ENCODE peak calls at places on chromosomes 5 and 9, in ten cellular contexts. V, S, K, E, L, Z, N, P, Y and A are unnamed samples.

GRCh38 chr9:114388764-114389375 is 1.1 kb upstream of the AKNA start:
- DNase-seq in V (peak), K (no peak), P (no peak), E (no peak), Z (no peak), L (no peak), N (no peak), Y (no peak), S (no peak), A (no peak)

GRCh38 chr5:122615832-122616231 is 159.0 kb upstream of the SNX2 start:
- DNase-seq in P (no peak), S (no peak), V (no peak), L (no peak), Z (no peak), N (no peak), E (no peak), K (no peak), Y (no peak), A (no peak)

GRCh38 chr9:20330688-20331087 is 291.6 kb downstream of the MLLT3 start:
- DNase-seq in S (no peak), Z (no peak), N (no peak), V (no peak), K (no peak), L (no peak), E (no peak), Y (no peak), P (no peak), A (no peak)

GRCh38 chr9:84711936-84712335 is 42.4 kb downstream of the NTRK2 start:
- DNase-seq in Y (no peak), Z (no peak), N (no peak), K (no peak), V (no peak), E (peak), P (peak), S (no peak), L (no peak), A (no peak)

GRCh38 chr9:91421022-91421765 is 2.4 kb downstream of the NFIL3 start:
- DNase-seq in N (no peak), K (peak), Z (no peak), P (peak), V (peak), S (no peak), E (peak), L (peak), Y (no peak), A (peak)

GRCh38 chr9:92600742-92601261 is 65.0 kb upstream of the ECM2 start:
- DNase-seq in V (no peak), P (peak), S (no peak), Y (peak), Z (no peak), E (peak), K (peak), N (no peak), L (no peak), A (no peak)

GRCh38 chr5:83509535-83509934 is 38.0 kb downstream of the VCAN start:
- DNase-seq in Y (no peak), S (no peak), N (no peak), K (peak), E (peak), Z (no peak), V (no peak), L (no peak), P (peak), A (no peak)

GRCh38 chr9:35112257-35113020 is 3.2 kb downstream of the ATOSB start:
- DNase-seq in Y (peak), V (no peak), S (no peak), Z (no peak), K (peak), L (no peak), N (no peak), E (peak), P (peak), A (no peak)

GRCh38 chr9:89635007-89635742 is 30.4 kb downstream of the GADD45G start:
- DNase-seq in P (peak), K (peak), V (no peak), Z (no peak), L (no peak), E (no peak), S (no peak), N (no peak), Y (no peak), A (no peak)

GRCh38 chr9:2526071-2526862 is 95.3 kb upstream of the VLDLR start:
- DNase-seq in P (no peak), Z (no peak), E (peak), S (no peak), Y (no peak), N (no peak), L (no peak), V (no peak), K (no peak), A (no peak)

GRCh38 chr9:112831281-112831851 is 59.3 kb downstream of the SLC46A2 start:
- DNase-seq in S (no peak), Y (no peak), Z (no peak), L (no peak), V (no peak), P (peak), E (no peak), N (no peak), K (no peak), A (peak)

GRCh38 chr9:97529363-97530076 is 28.1 kb downstream of the TMOD1 start:
- DNase-seq in N (peak), K (peak), S (no peak), E (peak), Z (no peak), P (no peak), L (no peak), V (no peak), Y (no peak), A (no peak)

GRCh38 chr5:144126707-144127106 is 43.8 kb downstream of the YIPF5 start:
- DNase-seq in K (no peak), L (no peak), Y (no peak), Z (no peak), E (no peak), P (no peak), V (no peak), N (no peak), S (no peak), A (no peak)